ENCODE peak calls at places on chromosomes 6 and 20, in four cellular contexts. N is NB4, M is kidney, I is endodermal cell. B is an unnamed sample.
A peak's percentile ranks its signal among the peaks of the same experiment; 100 is the strongest.

GRCh38 chr20:48623906-48624265 is 203.9 kb downstream of the PREX1 start:
- DNase-seq in I (no peak), M (peak; percentile 26), N (no peak), B (no peak)

GRCh38 chr6:156935000-156935399 is 157.8 kb downstream of the ARID1B start:
- DNase-seq in M (no peak), I (no peak), N (no peak), B (no peak)

GRCh38 chr6:109187399-109188114 is 92.2 kb downstream of the CEP57L1 start:
- DNase-seq in N (peak; percentile 60), M (no peak), I (peak; percentile 83), B (no peak)

GRCh38 chr20:46823271-46823747 is 71.3 kb upstream of the EYA2 start:
- DNase-seq in M (no peak), I (no peak), N (no peak), B (no peak)

GRCh38 chr6:24935753-24936152 is at the start of gene RIPOR2:
- DNase-seq in N (peak; percentile 64), M (no peak), I (peak; percentile 89), B (no peak)

GRCh38 chr6:142275146-142276006 is 26.4 kb upstream of the ADGRG6 start:
- DNase-seq in N (no peak), I (no peak), M (no peak), B (no peak)

GRCh38 chr6:125301435-125302391 is at the start of gene HDDC2:
- DNase-seq in I (peak; percentile 87), N (peak; percentile 82), M (peak; percentile 92), B (no peak)

GRCh38 chr6:125207956-125208355 is 54.4 kb downstream of the TPD52L1 start:
- DNase-seq in I (no peak), M (no peak), N (no peak), B (no peak)

GRCh38 chr6:13395272-13396237 is 67.2 kb upstream of the TBC1D7 start:
- DNase-seq in M (peak; percentile 78), I (no peak), N (peak; percentile 90), B (peak; percentile 15)

GRCh38 chr6:5785235-5785634 is 221.5 kb downstream of the NRN1 start:
- DNase-seq in M (no peak), N (no peak), I (no peak), B (no peak)

GRCh38 chr6:139595183-139595582 is 220.7 kb upstream of the CITED2 start:
- DNase-seq in N (no peak), M (no peak), I (no peak), B (no peak)

GRCh38 chr6:157860505-157860991 is 37.5 kb downstream of the SNX9 start:
- DNase-seq in I (no peak), N (no peak), M (no peak), B (no peak)

GRCh38 chr20:50242863-50243609 is 52.4 kb downstream of the CEBPB start:
- DNase-seq in I (no peak), N (no peak), M (peak; percentile 93), B (no peak)

GRCh38 chr6:74113901-74114300 is 417.9 kb downstream of the CD109 start:
- DNase-seq in I (no peak), N (no peak), M (no peak), B (no peak)

GRCh38 chr6:155311076-155311475 is 3.2 kb downstream of the TFB1M start:
- DNase-seq in N (no peak), M (no peak), I (no peak), B (no peak)

GRCh38 chr6:75543311-75543710 is 49.7 kb upstream of the FILIP1 start:
- DNase-seq in N (no peak), I (no peak), M (no peak), B (no peak)

GRCh38 chr6:41581381-41581991 is 35.3 kb downstream of the FOXP4 start:
- DNase-seq in I (no peak), N (no peak), M (no peak), B (no peak)

GRCh38 chr20:63161176-63161651 is 54.7 kb downstream of the YTHDF1 start:
- DNase-seq in I (no peak), N (no peak), M (peak; percentile 63), B (no peak)

GRCh38 chr20:45450097-45450818 is 19.3 kb upstream of the WFDC2 start:
- DNase-seq in M (no peak), I (peak; percentile 67), N (peak; percentile 94), B (peak; percentile 30)

DNA sequence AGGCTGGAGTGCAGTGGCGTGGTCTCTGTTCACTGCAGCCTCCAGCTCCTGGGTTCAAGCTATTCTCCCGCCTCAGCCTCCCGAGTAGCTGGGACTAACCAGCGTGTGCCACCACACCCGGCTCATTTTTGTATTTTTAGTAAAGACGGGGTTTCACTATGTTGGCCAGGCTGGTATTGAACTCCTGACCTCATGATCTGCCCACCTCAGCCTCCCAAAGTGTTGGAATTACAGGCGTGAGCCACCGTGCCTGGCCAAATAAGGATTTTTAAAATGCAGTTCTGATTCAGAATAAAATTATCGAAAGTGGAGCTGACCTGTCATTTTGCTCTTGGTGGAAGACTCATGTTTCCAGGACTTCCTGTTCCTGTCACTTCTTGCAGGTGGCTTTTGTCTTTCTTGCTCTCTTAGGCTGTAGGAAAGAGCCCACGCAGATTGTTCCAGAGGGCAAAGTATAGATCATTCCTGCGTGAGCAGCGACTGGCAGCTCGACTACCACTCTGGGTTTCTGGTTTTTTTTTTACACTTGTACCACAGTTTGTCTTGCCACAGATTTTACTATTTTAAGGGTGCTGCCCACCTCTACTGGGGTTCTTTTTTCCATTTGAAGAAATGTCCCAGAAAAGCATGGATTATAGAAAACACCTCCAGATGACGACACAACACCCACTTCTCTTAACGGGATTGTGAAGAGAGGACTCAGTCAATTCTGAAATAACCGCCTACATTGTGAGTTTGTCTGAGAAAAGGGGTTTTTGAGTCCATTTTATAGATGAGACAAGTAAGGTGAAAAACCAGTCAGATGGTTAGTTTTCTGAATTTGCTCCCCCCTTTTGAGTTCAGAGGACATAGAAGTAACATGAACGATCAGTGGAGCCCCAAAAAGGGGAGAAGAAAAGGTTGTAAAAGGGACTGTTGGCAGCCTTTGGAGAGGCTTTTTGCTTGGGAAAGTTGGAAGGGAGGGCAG is 7.5 kb downstream of the JARID2 start:
- DNase-seq in I (no peak), N (no peak), M (no peak), B (no peak)
- TF ChIP-seq CTCF in I (no peak), N (no peak), M (no peak), B (no peak)

GRCh38 chr6:130282234-130282995 is 59.7 kb upstream of the SAMD3 start:
- DNase-seq in M (no peak), I (no peak), N (peak; percentile 21), B (peak; percentile 5)
- TF ChIP-seq CTCF in M (no peak), I (peak; percentile 74), N (peak; percentile 13), B (peak; percentile 43)

DNA sequence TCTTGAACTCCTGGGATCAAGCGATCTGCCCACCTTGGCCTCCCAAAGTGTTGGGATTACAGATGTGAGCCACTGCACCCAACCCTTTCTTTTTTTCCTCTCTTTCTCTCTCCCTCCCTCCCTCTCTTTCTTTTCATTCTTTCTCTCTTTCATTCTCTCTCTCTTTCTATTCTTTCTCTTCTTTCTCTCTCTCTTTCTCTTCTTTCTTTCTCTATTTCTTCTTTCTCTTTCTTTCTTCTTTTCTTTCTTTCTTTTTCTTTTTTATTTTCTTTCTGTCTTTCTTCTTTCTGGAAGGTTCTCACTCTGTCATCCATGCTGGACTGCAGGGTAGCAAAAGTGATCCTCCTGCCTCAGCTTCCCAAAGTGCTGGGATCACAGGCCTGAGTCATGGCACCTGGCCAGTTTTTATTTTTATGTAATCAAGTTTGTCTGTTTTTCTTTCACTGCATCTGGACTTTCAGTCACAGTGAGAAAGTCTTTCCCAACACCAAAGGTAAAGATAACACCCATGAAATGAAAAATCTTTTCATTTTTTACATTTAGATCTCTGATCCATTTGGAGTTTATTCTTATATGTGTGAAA is 20.2 kb upstream of the BCLAF1 start:
- DNase-seq in N (no peak), I (no peak), M (no peak), B (no peak)
- TF ChIP-seq CTCF in N (no peak), I (no peak), M (no peak), B (no peak)

GRCh38 chr20:39880890-39881289 is 808.1 kb downstream of the MAFB start:
- DNase-seq in N (peak; percentile 49), I (no peak), M (no peak), B (no peak)
- TF ChIP-seq CTCF in N (peak; percentile 63), I (peak; percentile 48), M (no peak), B (peak; percentile 23)

DNA sequence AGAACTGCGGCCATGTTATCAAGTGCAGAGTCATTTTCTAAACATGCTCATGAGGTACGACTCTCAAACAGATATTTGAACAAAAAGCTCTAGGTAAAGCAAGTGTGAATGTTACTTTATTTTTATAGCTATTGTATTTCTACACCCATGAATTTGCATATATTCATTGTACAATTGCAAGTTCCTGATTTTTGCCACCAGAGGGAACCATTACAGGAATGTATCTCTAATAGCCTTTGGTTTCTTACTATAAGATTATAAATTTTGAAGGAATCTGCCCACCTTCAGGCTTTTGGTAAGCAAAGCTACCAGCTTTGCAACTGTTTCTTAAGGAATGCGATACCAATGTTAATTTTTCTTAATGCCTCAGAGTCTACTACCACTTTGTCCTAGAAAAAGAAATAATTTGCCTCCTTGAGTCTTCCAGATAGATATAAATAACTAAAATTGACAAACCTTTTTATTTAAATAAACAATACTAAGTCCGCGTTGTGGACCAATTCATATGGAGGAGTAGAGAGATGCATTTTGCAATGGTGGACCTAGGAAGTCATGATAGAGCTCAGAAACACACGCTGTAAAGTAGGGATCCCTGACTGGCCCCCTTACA is 125.4 kb upstream of the SAMD5 start:
- DNase-seq in M (no peak), N (peak; percentile 47), I (no peak), B (peak; percentile 15)
- TF ChIP-seq CTCF in M (peak; percentile 37), N (peak; percentile 38), I (peak; percentile 78), B (peak; percentile 39)

DNA sequence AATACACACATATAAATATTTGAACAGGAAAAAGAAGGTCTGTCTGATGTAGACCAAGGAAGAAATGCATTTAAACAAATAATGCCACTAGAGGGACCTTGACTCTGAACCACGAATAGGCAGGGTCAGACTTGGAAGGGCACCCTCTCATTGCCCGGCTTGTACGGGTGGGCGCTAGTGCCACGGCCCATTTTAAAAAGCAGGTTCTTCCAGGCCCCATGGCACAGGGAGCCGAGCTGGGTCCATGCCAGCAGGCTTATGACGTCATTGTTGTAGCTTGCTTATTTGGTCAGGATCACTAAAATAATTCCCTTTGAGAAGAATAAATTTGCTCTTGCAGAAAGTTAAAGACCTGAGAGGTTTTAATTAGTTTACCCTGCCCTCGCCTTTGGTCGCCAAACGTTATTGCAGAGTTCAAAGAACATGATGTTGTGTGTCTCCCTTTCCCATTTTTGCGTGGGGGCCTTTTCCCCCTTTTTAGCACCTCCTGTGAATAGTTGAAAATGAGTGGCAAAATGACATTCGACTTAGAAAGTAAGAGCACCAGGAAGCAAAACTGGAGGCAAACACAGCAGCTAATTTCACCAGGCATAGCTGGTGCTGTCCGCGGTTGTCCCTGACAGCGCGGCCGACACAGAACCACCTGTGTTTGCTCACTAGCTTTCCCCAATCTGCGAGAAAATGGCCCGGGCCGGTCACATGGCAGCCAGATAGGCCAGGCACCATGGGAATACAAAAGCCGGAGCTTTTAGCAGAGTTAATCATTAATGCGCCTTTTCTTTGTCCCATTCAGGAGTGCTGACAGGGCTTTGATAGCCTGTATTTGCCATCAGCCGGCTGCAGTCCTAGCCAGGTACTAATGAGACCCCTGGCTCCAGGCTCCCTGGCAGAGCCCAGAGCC is 93.8 kb downstream of the FOXA2 start:
- DNase-seq in N (peak; percentile 7), I (peak; percentile 89), M (peak; percentile 86), B (no peak)
- TF ChIP-seq CTCF in N (no peak), I (peak; percentile 56), M (no peak), B (no peak)